ENCODE peak calls at places on chromosomes 13 and 19, in four cellular contexts. One of them, this sample, is unnamed.

GRCh38 chr19:58330458-58330857 is 3.7 kb downstream of the ZSCAN22 start:
- DNase-seq in HCT116: no peak
- DNase-seq in ovary: no peak
- DNase-seq in prostate gland: no peak
- DNase-seq in this sample: no peak

GRCh38 chr13:31044658-31045620 is 112.5 kb downstream of the TEX26 start:
- DNase-seq in prostate gland: no peak
- DNase-seq in ovary: no peak
- DNase-seq in HCT116: peak; percentile 60
- DNase-seq in this sample: no peak

GRCh38 chr13:98853791-98854191 is 101.3 kb upstream of the SLC15A1 start:
- DNase-seq in HCT116: no peak
- DNase-seq in prostate gland: no peak
- DNase-seq in ovary: no peak
- DNase-seq in this sample: no peak

GRCh38 chr13:100535401-100536135 is 53.0 kb downstream of the GGACT start:
- DNase-seq in HCT116: no peak
- DNase-seq in ovary: no peak
- DNase-seq in prostate gland: no peak
- DNase-seq in this sample: no peak

GRCh38 chr13:52703482-52703881 is 36.1 kb downstream of the CNMD start:
- DNase-seq in HCT116: no peak
- DNase-seq in ovary: no peak
- DNase-seq in prostate gland: no peak
- DNase-seq in this sample: no peak

GRCh38 chr13:73983109-73983508 is 151.1 kb downstream of the KLF12 start:
- DNase-seq in ovary: no peak
- DNase-seq in HCT116: no peak
- DNase-seq in prostate gland: no peak
- DNase-seq in this sample: no peak

GRCh38 chr19:45632468-45633196 is 6.6 kb downstream of the EML2 start:
- DNase-seq in prostate gland: peak; percentile 90
- DNase-seq in ovary: peak; percentile 31
- DNase-seq in HCT116: peak; percentile 80
- DNase-seq in this sample: peak; percentile 90

GRCh38 chr13:20144141-20144850 is 16.6 kb downstream of the GJA3 start:
- DNase-seq in prostate gland: no peak
- DNase-seq in ovary: no peak
- DNase-seq in HCT116: no peak
- DNase-seq in this sample: no peak

GRCh38 chr13:79485014-79485441 is 4.1 kb downstream of the NDFIP2 start:
- DNase-seq in ovary: no peak
- DNase-seq in HCT116: no peak
- DNase-seq in prostate gland: peak; percentile 59
- DNase-seq in this sample: peak; percentile 33

GRCh38 chr13:24563087-24563486 is 50.5 kb upstream of the PARP4 start:
- DNase-seq in prostate gland: no peak
- DNase-seq in ovary: no peak
- DNase-seq in HCT116: no peak
- DNase-seq in this sample: no peak

GRCh38 chr13:98707309-98707999 is 45.0 kb downstream of the SLC15A1 start:
- DNase-seq in ovary: no peak
- DNase-seq in HCT116: no peak
- DNase-seq in prostate gland: no peak
- DNase-seq in this sample: no peak

GRCh38 chr13:98819382-98819781 is 66.9 kb upstream of the SLC15A1 start:
- DNase-seq in prostate gland: no peak
- DNase-seq in ovary: no peak
- DNase-seq in HCT116: no peak
- DNase-seq in this sample: no peak

GRCh38 chr13:100110269-100110668 is 21.4 kb downstream of the PCCA start:
- DNase-seq in HCT116: no peak
- DNase-seq in prostate gland: no peak
- DNase-seq in ovary: no peak
- DNase-seq in this sample: no peak

GRCh38 chr19:1650627-1651009 is 1.8 kb downstream of the TCF3 start:
- DNase-seq in prostate gland: no peak
- DNase-seq in HCT116: no peak
- DNase-seq in ovary: no peak
- DNase-seq in this sample: no peak

GRCh38 chr19:11223208-11223607 is 16.2 kb upstream of the ANGPTL8 start:
- DNase-seq in HCT116: no peak
- DNase-seq in ovary: no peak
- DNase-seq in prostate gland: no peak
- DNase-seq in this sample: no peak

GRCh38 chr19:4115050-4115817 is 8.7 kb downstream of the MAP2K2 start:
- DNase-seq in prostate gland: no peak
- DNase-seq in HCT116: no peak
- DNase-seq in ovary: no peak
- DNase-seq in this sample: peak; percentile 84

GRCh38 chr13:109867766-109868165 is 81.4 kb upstream of the IRS2 start:
- DNase-seq in HCT116: no peak
- DNase-seq in prostate gland: no peak
- DNase-seq in ovary: no peak
- DNase-seq in this sample: no peak

GRCh38 chr19:32691952-32692726 is 518 bp downstream of the NUDT19 start:
- DNase-seq in ovary: peak; percentile 37
- DNase-seq in HCT116: no peak
- DNase-seq in prostate gland: peak; percentile 42
- DNase-seq in this sample: peak; percentile 88

DNA sequence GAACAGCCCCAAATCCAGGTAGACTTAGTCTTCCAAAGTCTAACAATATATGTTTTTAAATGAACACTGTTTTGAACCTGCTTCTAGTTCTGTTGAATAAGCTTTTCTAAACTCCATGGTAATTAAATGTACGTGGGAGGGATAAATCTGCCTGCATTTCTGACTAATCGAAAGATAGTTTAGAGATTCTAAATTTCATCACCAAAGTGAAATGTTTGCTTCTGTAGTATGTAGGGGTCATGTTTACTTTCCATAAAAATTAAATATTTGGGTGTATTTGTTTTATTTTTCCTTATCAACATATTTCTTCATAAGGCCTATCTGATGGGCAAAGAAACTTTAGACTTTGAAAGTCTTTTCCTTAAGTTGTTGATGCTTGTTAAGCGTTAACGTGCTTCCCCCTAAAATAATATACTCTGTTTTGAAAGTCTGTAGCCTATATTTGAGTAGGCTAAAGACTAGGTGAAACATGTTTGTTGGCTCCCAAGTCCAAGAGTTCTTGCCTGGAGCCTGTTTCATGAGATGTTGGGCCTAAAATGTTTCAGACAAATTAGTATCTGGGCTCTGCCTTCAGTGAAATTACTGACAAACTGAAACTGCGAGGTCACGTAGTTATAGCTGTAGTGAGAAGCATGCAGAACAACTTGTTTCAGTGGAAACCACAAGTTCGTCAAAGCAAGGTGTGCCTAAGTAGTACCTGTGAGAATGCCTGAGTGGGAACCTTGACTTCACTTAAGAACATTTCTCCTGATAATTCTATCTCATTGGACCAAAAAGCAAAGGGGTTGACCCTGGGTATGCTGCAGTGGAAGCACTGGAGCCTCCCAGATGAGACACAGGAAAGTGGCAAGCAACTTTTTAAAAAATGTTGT is 126.2 kb downstream of the LMO7 start:
- DNase-seq in prostate gland: peak; percentile 46
- DNase-seq in ovary: no peak
- DNase-seq in HCT116: no peak
- DNase-seq in this sample: no peak
- TF ChIP-seq POLR2A in prostate gland: peak; percentile 57
- TF ChIP-seq POLR2A in ovary: no peak
- TF ChIP-seq POLR2A in HCT116: no peak
- TF ChIP-seq POLR2A in this sample: no peak

GRCh38 chr19:51015691-51016267 is 3.7 kb downstream of the KLK10 start:
- DNase-seq in HCT116: no peak
- DNase-seq in prostate gland: no peak
- DNase-seq in ovary: peak; percentile 29
- DNase-seq in this sample: no peak
- H3K4me3 ChIP-seq in HCT116: no peak overlapping the region
- H3K4me3 ChIP-seq in prostate gland: no peak overlapping the region
- H3K4me3 ChIP-seq in ovary: no peak overlapping the region
- H3K4me3 ChIP-seq in this sample: no peak overlapping the region

DNA sequence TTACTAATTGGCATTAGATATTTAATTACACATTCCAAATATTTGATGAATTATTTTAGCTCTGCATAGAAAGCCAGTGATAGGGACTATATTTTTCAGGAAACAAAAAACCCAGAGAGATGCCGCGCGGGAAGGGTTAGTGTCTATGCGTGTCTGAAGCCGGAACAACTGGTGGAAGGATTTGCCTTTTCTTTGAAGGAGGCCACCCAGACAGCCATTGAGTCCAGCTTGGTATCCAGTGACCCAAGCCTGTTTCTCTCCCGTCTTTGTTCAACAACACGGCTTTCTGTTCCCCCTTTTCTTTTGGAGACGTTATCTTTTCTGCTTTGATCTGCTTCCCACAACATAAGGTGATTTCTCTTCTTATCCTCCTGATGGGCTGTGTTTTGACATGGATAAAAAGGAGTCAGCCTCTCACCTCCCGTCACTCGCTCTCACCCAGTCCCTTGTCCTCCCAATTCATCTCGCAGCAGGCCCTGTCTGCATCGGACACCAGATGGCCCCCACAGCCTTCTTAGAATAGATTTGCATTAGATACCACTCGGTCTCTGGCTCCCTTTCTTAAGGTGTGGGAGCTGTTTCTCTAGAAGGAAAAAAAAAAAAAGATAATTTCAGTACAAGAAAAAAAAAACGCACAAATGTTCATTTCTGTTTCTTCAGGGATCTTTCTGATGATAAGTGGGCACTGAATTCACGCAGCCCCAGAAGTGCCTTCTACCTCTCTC is 361.8 kb downstream of the ZNF536 start:
- DNase-seq in prostate gland: no peak
- DNase-seq in HCT116: no peak
- DNase-seq in ovary: peak; percentile 31
- DNase-seq in this sample: no peak
- TF ChIP-seq CTCF in prostate gland: no peak
- TF ChIP-seq CTCF in HCT116: no peak
- TF ChIP-seq CTCF in ovary: no peak
- TF ChIP-seq CTCF in this sample: no peak

GRCh38 chr19:53868091-53868891 is 608 bp downstream of the MYADM start:
- DNase-seq in ovary: peak; percentile 71
- DNase-seq in HCT116: no peak
- DNase-seq in prostate gland: peak; percentile 22
- DNase-seq in this sample: peak; percentile 46

GRCh38 chr19:53865918-53866696 is 1.6 kb upstream of the MYADM start:
- DNase-seq in HCT116: peak; percentile 60
- DNase-seq in ovary: peak; percentile 74
- DNase-seq in prostate gland: peak; percentile 32
- DNase-seq in this sample: peak; percentile 48

GRCh38 chr19:53868892-53869804 is 1.5 kb downstream of the MYADM start:
- DNase-seq in ovary: peak; percentile 92
- DNase-seq in prostate gland: peak; percentile 82
- DNase-seq in HCT116: peak; percentile 61
- DNase-seq in this sample: peak; percentile 89

GRCh38 chr19:53865523-53865917 is 2.2 kb upstream of the MYADM start:
- DNase-seq in HCT116: no peak
- DNase-seq in ovary: no peak
- DNase-seq in prostate gland: no peak
- DNase-seq in this sample: no peak

DNA sequence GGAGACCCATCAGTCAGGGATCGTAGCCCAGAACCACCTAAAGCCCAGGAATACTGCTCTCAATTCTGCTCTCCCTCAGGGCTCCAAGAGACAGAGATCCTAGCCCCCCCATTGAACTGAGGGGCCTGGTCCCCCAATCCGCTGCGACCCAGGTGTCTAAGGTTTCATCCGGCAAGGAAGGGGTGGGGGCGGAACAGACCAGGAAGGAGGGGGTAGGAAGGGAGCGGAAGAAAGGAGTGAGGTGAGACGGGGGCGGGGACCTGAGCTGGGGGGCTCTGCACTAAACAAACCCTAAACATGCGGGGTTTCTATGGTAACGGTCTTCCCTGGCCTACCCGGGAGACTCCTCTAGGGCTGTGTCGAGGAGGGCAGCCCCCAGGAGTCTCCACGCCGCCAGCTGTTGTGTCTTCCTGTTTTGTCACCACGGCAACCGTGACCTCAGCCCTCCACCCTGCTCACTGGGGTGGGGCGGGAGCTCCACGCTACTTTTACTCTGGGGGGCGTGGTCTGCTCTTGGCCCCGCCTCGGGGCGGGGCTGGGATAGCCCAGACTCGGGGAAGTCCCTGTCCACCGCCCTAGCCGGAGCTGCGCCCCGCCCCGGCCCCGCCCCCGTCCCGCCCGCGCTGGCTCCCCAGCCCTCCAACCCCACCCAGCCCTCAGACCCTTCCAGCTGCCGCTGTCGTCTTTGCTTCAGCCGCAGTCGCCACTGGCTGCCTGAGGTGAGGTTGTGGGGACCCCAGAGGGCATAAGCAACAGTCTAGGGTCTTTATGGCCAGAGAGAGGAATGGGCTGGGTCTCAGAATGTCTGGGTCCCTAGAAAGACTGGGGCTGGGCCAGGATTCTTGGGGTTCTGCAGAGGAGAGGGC is at the start of gene MYADM:
- DNase-seq in ovary: peak; percentile 100
- DNase-seq in HCT116: peak; percentile 95
- DNase-seq in prostate gland: peak; percentile 95
- DNase-seq in this sample: peak; percentile 96
- TF ChIP-seq POLR2A in ovary: peak; percentile 87
- TF ChIP-seq POLR2A in HCT116: peak; percentile 43
- TF ChIP-seq POLR2A in prostate gland: peak; percentile 57
- TF ChIP-seq POLR2A in this sample: peak; percentile 54

GRCh38 chr19:13028027-13028426 is 32.8 kb downstream of the NFIX start:
- DNase-seq in HCT116: no peak
- DNase-seq in prostate gland: no peak
- DNase-seq in ovary: no peak
- DNase-seq in this sample: no peak

GRCh38 chr19:13025819-13026477 is 30.7 kb downstream of the NFIX start:
- DNase-seq in HCT116: no peak
- DNase-seq in prostate gland: no peak
- DNase-seq in ovary: no peak
- DNase-seq in this sample: no peak

GRCh38 chr19:13026478-13026999 is 31.3 kb downstream of the NFIX start:
- DNase-seq in HCT116: no peak
- DNase-seq in prostate gland: no peak
- DNase-seq in ovary: no peak
- DNase-seq in this sample: no peak

GRCh38 chr19:13027557-13027956 is 32.3 kb downstream of the NFIX start:
- DNase-seq in HCT116: no peak
- DNase-seq in prostate gland: no peak
- DNase-seq in ovary: no peak
- DNase-seq in this sample: no peak

GRCh38 chr19:13027031-13027430 is 31.8 kb downstream of the NFIX start:
- DNase-seq in prostate gland: no peak
- DNase-seq in HCT116: no peak
- DNase-seq in ovary: no peak
- DNase-seq in this sample: no peak
- H3K4me3 ChIP-seq in prostate gland: peak overlapping the region; percentile 51
- H3K4me3 ChIP-seq in HCT116: no peak overlapping the region
- H3K4me3 ChIP-seq in ovary: peak overlapping the region; percentile 32
- H3K4me3 ChIP-seq in this sample: no peak overlapping the region

DNA sequence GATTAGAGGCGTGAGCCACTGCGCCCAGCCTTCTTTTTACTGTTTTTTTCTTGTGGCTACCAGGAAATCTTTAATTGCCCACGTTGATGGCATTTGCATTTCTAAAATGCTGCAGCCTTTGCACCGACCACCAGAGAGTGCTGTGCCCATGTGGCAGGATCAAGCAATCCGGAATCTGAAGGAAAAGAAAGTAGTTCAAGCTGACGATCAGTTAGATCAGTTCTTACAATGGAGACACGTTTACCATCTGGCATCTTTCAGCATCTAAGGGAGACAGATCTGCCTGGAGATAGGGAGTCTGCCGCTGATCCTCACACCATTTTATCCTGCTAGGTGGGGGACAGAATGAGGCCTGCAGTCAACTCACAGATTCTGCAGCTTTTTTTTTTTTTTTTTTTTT is 19.9 kb downstream of the TINCR start:
- DNase-seq in prostate gland: no peak
- DNase-seq in HCT116: no peak
- DNase-seq in ovary: no peak
- DNase-seq in this sample: peak; percentile 41
- TF ChIP-seq CTCF in prostate gland: peak; percentile 62
- TF ChIP-seq CTCF in HCT116: peak; percentile 78
- TF ChIP-seq CTCF in ovary: no peak
- TF ChIP-seq CTCF in this sample: no peak

This sample was measured in adrenal gland.